ENCODE peak calls at places on chromosomes 3 and 15, in seven cellular contexts. A is pancreas, V is tibial artery, W is breast epithelium, C is foreskin fibroblast, I is dorsolateral prefrontal cortex, M is fibroblast of villous mesenchyme. K is an unnamed sample.

GRCh38 chr3:44114142-44114541 is 127.5 kb upstream of the TOPAZ1 start:
- DNase-seq in A (peak; percentile 58), V (no peak), W (no peak), C (no peak), I (no peak), M (peak; percentile 13), K (peak; percentile 51)

GRCh38 chr3:139303216-139303615 is 40.6 kb upstream of the MRPS22 start:
- DNase-seq in A (no peak), V (no peak), W (no peak), C (no peak), I (no peak), M (no peak), K (no peak)

GRCh38 chr3:8563597-8563996 is 62.0 kb downstream of the LMCD1 start:
- DNase-seq in A (no peak), V (no peak), W (no peak), C (no peak), I (no peak), M (no peak), K (no peak)

GRCh38 chr3:66442254-66443249 is 58.3 kb downstream of the LRIG1 start:
- DNase-seq in A (peak; percentile 89), V (peak; percentile 83), W (no peak), C (peak; percentile 79), I (peak; percentile 44), M (peak; percentile 90), K (peak; percentile 78)

GRCh38 chr15:52649686-52650085 is 29.5 kb downstream of the ATOSA start:
- DNase-seq in A (no peak), V (no peak), W (no peak), C (no peak), I (no peak), M (no peak), K (no peak)

GRCh38 chr3:124137264-124137663 is 145.3 kb upstream of the ROPN1 start:
- DNase-seq in A (no peak), V (no peak), W (no peak), C (no peak), I (no peak), M (no peak), K (no peak)

GRCh38 chr3:108006077-108006675 is 84.7 kb downstream of the CD47 start:
- DNase-seq in A (peak; percentile 36), V (no peak), W (no peak), C (no peak), I (no peak), M (peak; percentile 54), K (peak; percentile 15)

GRCh38 chr3:184636774-184637316 is 75.0 kb downstream of the MAGEF1 start:
- DNase-seq in A (no peak), V (no peak), W (peak; percentile 77), C (peak; percentile 14), I (no peak), M (peak; percentile 83), K (peak; percentile 65)

GRCh38 chr3:45682786-45683185 is 6.4 kb upstream of the SACM1L start:
- DNase-seq in A (no peak), V (no peak), W (no peak), C (no peak), I (no peak), M (no peak), K (no peak)

GRCh38 chr3:133859381-133860245 is 36.1 kb downstream of the RAB6B start:
- DNase-seq in A (no peak), V (no peak), W (no peak), C (no peak), I (no peak), M (no peak), K (no peak)

GRCh38 chr3:176513604-176514003 is 683.7 kb downstream of the TBL1XR1 start:
- DNase-seq in A (no peak), V (no peak), W (no peak), C (peak; percentile 1), I (no peak), M (no peak), K (peak; percentile 4)

GRCh38 chr15:89794627-89795241 is 18.6 kb downstream of the MESP2 start:
- DNase-seq in A (peak; percentile 35), V (no peak), W (no peak), C (no peak), I (no peak), M (peak; percentile 55), K (peak; percentile 86)

GRCh38 chr15:48636511-48636910 is 9.0 kb downstream of the FBN1 start:
- DNase-seq in A (no peak), V (no peak), W (no peak), C (no peak), I (no peak), M (no peak), K (peak; percentile 81)

DNA sequence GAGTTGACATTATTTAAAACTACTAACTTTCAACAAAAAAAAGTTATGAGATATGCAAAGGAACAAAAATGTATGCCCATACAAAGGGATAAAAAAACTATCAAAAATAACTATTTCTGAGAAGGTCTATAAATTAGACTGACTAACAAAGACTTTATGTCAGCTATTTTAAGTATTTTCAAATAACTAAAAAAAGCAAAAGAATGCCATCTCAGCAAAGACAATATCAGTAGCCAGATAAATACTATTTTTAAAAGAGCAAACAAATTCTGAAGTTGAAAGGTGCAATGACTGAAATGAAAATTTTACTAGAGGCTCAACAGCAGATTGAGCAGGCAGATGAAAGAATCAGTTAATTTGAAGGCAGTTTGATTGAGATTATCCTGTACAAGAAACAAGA is 3.6 kb upstream of the STRIT1 start:
- DNase-seq in A (no peak), V (no peak), W (no peak), C (no peak), I (no peak), M (no peak), K (no peak)
- TF ChIP-seq CTCF in A (no peak), V (no peak), W (no peak), C (no peak), I (no peak), M (no peak), K (no peak)

GRCh38 chr15:65101418-65101890 is 13.5 kb downstream of the UBAP1L start:
- DNase-seq in A (peak; percentile 33), V (peak; percentile 81), W (no peak), C (peak; percentile 31), I (peak; percentile 68), M (peak; percentile 72), K (peak; percentile 85)
- H3K4me3 ChIP-seq in A (no peak overlapping the region), V (no peak overlapping the region), W (no peak overlapping the region), C (no peak overlapping the region), I (no peak overlapping the region), M (no peak overlapping the region), K (no peak overlapping the region)

DNA sequence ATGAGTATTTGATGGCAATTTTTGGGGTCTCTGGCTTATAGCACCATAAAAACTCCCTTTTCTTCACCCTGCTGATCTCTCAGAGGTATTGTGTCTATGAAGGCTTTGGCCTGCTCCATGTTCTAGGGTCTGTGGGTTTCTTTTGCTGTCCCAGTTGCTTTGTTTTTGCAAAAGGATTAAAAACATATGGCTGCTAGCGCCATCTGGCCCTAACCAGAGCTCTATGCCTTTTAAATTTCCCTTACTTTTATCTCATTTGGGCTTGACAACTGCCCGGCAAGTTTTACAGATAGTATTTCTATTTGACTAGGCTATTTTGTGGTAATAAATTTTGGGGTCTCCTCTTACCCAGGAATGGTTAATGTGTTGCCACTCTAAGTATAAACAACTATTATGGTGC is 6.4 kb upstream of the GHRL start:
- DNase-seq in A (no peak), V (no peak), W (no peak), C (no peak), I (no peak), M (peak; percentile 56), K (peak; percentile 56)
- TF ChIP-seq CTCF in A (no peak), V (no peak), W (no peak), C (no peak), I (no peak), M (peak; percentile 18), K (peak; percentile 52)

DNA sequence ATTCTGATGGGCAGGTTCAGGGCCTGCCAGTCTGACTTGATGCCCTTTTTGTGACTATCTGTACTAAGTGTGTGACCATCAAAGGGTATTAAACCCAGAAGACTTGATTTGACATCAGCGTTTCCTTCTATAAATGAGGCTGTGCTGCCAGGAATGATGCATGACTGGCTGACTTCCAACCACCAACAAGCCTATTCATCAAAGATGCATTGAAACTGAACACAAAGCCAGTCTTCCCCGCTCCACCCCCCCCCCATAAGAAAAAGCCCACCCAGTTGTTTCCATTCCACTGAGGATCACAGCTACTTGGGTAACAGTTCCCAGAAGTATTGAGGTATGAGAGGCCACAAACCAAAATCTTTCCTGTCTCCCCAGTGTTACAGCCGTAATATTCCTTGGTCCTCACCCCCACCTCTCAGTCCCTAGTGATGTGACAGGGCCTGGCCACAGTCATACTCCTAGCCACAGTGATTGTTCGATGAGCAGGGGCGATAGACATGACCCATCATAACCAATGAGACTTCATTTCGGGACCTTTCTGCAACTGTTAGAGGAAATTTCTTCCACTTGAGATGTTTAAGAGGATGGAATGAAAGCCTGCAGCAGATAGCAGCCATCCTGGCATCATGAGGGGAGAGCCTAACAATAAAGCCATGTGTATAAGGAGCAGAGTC is 22.6 kb downstream of the SH3BP5 start:
- DNase-seq in A (no peak), V (peak; percentile 61), W (no peak), C (no peak), I (peak; percentile 67), M (no peak), K (no peak)
- H3K4me3 ChIP-seq in A (no peak overlapping the region), V (no peak overlapping the region), W (no peak overlapping the region), C (no peak overlapping the region), I (no peak overlapping the region), M (no peak overlapping the region), K (no peak overlapping the region)

GRCh38 chr3:145776782-145777408 is 384.1 kb downstream of the PLOD2 start:
- DNase-seq in A (peak; percentile 49), V (no peak), W (no peak), C (peak; percentile 38), I (no peak), M (peak; percentile 70), K (peak; percentile 90)
- TF ChIP-seq CTCF in A (peak; percentile 44), V (no peak), W (peak; percentile 10), C (peak; percentile 60), I (peak; percentile 63), M (peak; percentile 73), K (peak; percentile 80)

GRCh38 chr3:10956531-10956930 is 36.0 kb upstream of the SLC6A1 start:
- DNase-seq in A (no peak), V (no peak), W (no peak), C (no peak), I (no peak), M (no peak), K (no peak)
- H3K4me3 ChIP-seq in A (no peak overlapping the region), V (no peak overlapping the region), W (no peak overlapping the region), C (no peak overlapping the region), I (no peak overlapping the region), M (no peak overlapping the region), K (no peak overlapping the region)

GRCh38 chr15:70149667-70150404 is 52.1 kb upstream of the TLE3 start:
- DNase-seq in A (no peak), V (no peak), W (no peak), C (no peak), I (no peak), M (peak; percentile 85), K (peak; percentile 79)
- TF ChIP-seq CTCF in A (no peak), V (no peak), W (no peak), C (no peak), I (no peak), M (no peak), K (peak; percentile 20)

DNA sequence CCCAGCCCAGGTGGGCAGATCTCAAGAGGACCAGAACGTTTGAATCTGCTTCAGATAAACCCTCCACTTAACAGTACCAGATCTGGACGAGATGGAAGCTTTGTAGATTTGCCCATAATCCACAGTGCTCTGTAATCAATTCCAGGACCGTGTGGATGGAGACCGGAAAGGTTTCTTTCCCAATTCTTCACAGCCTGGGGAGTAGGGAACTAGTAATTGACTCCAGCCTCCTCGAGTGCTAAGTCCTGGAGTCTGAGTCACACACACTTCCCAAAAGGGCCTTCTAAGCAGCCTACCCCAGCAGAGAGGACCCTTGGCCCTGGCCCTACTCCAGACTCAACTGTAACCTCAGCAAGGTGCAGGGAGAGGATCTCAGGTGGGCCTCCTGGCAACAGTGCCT is 56.1 kb upstream of the TSEN2 start:
- DNase-seq in A (no peak), V (no peak), W (no peak), C (peak; percentile 51), I (no peak), M (no peak), K (no peak)
- H3K4me3 ChIP-seq in A (no peak overlapping the region), V (no peak overlapping the region), W (no peak overlapping the region), C (no peak overlapping the region), I (no peak overlapping the region), M (no peak overlapping the region), K (no peak overlapping the region)